ENCODE peak calls at places on chromosomes 11 and 22, in eight cellular contexts. U is MV-4-11; J is NCI-H1092; Z is ELF-1; Q is mucosa of descending colon; R is mammary epithelial cell; L is activated CD8-positive, alpha-beta memory T cell treated with anti-CD3 and anti-CD28 coated beads, Interleukin-2, amount 50 U/mL, for 48 hours; O is fibroblast of the aortic adventitia. M is an unnamed sample.

GRCh38 chr22:42330953-42331525 is 60.6 kb upstream of the TCF20 start:
- DNase-seq in U (no peak), J (peak), Z (peak), Q (peak), R (no peak), L (no peak), O (no peak), M (no peak)

GRCh38 chr11:57680552-57680874 is 12.6 kb downstream of the ZDHHC5 start:
- DNase-seq in U (peak), J (no peak), Z (no peak), Q (no peak), R (peak), L (no peak), O (no peak), M (no peak)

GRCh38 chr11:118911880-118912741 is 13.6 kb downstream of the BCL9L start:
- DNase-seq in U (peak), J (no peak), Z (peak), Q (peak), R (peak), L (peak), O (peak), M (no peak)

GRCh38 chr11:2099523-2100316 is 39.5 kb downstream of the IGF2 start:
- DNase-seq in U (no peak), J (peak), Z (no peak), Q (peak), R (peak), L (no peak), O (no peak), M (no peak)

GRCh38 chr22:35540600-35541253 is at the start of gene RASD2:
- DNase-seq in U (no peak), J (peak), Z (no peak), Q (peak), R (peak), L (peak), O (no peak), M (no peak)

GRCh38 chr11:132644511-132644910 is 887.8 kb downstream of the OPCML start:
- DNase-seq in U (no peak), J (no peak), Z (no peak), Q (no peak), R (no peak), L (no peak), O (no peak), M (no peak)

GRCh38 chr11:65496304-65497140 is 2.3 kb upstream of the MALAT1 start:
- DNase-seq in U (no peak), J (peak), Z (no peak), Q (peak), R (no peak), L (no peak), O (peak), M (no peak)

GRCh38 chr11:23520226-23520960 is 660.1 kb upstream of the CCDC179 start:
- DNase-seq in U (no peak), J (no peak), Z (no peak), Q (no peak), R (no peak), L (no peak), O (no peak), M (no peak)

GRCh38 chr11:12461516-12461915 is 84.1 kb downstream of the PARVA start:
- DNase-seq in U (no peak), J (no peak), Z (no peak), Q (no peak), R (peak), L (no peak), O (no peak), M (no peak)

GRCh38 chr22:25797891-25798290 is 55.9 kb downstream of the MYO18B start:
- DNase-seq in U (no peak), J (no peak), Z (no peak), Q (no peak), R (no peak), L (no peak), O (no peak), M (no peak)

GRCh38 chr11:126561327-126561893 is 205.9 kb downstream of the ST3GAL4 start:
- DNase-seq in U (peak), J (no peak), Z (peak), Q (no peak), R (peak), L (peak), O (peak), M (no peak)

GRCh38 chr22:38432264-38432663 is 22.7 kb downstream of the KCNJ4 start:
- DNase-seq in U (no peak), J (no peak), Z (no peak), Q (no peak), R (no peak), L (no peak), O (no peak), M (no peak)

GRCh38 chr22:17419348-17419747 is 50.1 kb downstream of the CECR2 start:
- DNase-seq in U (no peak), J (no peak), Z (no peak), Q (no peak), R (no peak), L (no peak), O (no peak), M (no peak)

GRCh38 chr11:381501-382072 is 12.3 kb downstream of the B4GALNT4 start:
- DNase-seq in U (no peak), J (no peak), Z (no peak), Q (no peak), R (no peak), L (no peak), O (no peak), M (no peak)

GRCh38 chr11:44066732-44067131 is 662 bp downstream of the ACCS start:
- DNase-seq in U (peak), J (no peak), Z (no peak), Q (peak), R (peak), L (no peak), O (peak), M (no peak)

GRCh38 chr11:47508595-47509555 is 44.1 kb downstream of the CELF1 start:
- DNase-seq in U (peak), J (no peak), Z (peak), Q (peak), R (no peak), L (no peak), O (no peak), M (no peak)

GRCh38 chr22:48779211-48779643 is 1048.4 kb downstream of the BRD1 start:
- DNase-seq in U (no peak), J (no peak), Z (no peak), Q (no peak), R (no peak), L (no peak), O (no peak), M (no peak)

GRCh38 chr11:125110506-125110905 is 920 bp downstream of the TMEM218 start:
- DNase-seq in U (no peak), J (no peak), Z (no peak), Q (no peak), R (no peak), L (no peak), O (no peak), M (no peak)

GRCh38 chr11:111913997-111914396 is 1.5 kb downstream of the HSPB2 start:
- DNase-seq in U (no peak), J (no peak), Z (no peak), Q (no peak), R (no peak), L (no peak), O (peak), M (no peak)

GRCh38 chr11:27697679-27698275 is 2.5 kb downstream of the BDNF start:
- DNase-seq in U (no peak), J (no peak), Z (no peak), Q (no peak), R (no peak), L (no peak), O (peak), M (no peak)

GRCh38 chr22:22111267-22111751 is 128.7 kb upstream of the TOP3B start:
- DNase-seq in U (no peak), J (no peak), Z (peak), Q (no peak), R (peak), L (peak), O (peak), M (no peak)

GRCh38 chr22:30020511-30020910 is 59.8 kb upstream of the HORMAD2 start:
- DNase-seq in U (no peak), J (no peak), Z (no peak), Q (no peak), R (no peak), L (no peak), O (no peak), M (no peak)

GRCh38 chr22:30238661-30239420 is 7.7 kb downstream of the LIF start:
- DNase-seq in U (no peak), J (no peak), Z (no peak), Q (peak), R (peak), L (no peak), O (peak), M (no peak)

GRCh38 chr11:20021771-20022362 is 138.4 kb downstream of the DBX1 start:
- DNase-seq in U (no peak), J (no peak), Z (peak), Q (no peak), R (no peak), L (no peak), O (no peak), M (no peak)

GRCh38 chr22:31345331-31346254 is 553 bp downstream of the PATZ1 start:
- DNase-seq in U (peak), J (peak), Z (peak), Q (peak), R (peak), L (peak), O (peak), M (peak)

GRCh38 chr11:115504279-115505158 is at the start of gene CADM1:
- DNase-seq in U (peak), J (peak), Z (peak), Q (peak), R (peak), L (peak), O (peak), M (no peak)

GRCh38 chr22:42553475-42554361 is at the start of gene SERHL2:
- DNase-seq in U (peak), J (peak), Z (peak), Q (peak), R (peak), L (peak), O (peak), M (peak)

GRCh38 chr11:122022646-122023045 is 93.4 kb downstream of the BLID start:
- DNase-seq in U (no peak), J (no peak), Z (no peak), Q (no peak), R (no peak), L (no peak), O (no peak), M (no peak)

GRCh38 chr11:92929168-92930053 is 40.0 kb upstream of the MTNR1B start:
- DNase-seq in U (no peak), J (no peak), Z (no peak), Q (no peak), R (peak), L (no peak), O (no peak), M (no peak)

GRCh38 chr11:9330387-9331384 is 16.3 kb upstream of the TMEM41B start:
- DNase-seq in U (peak), J (no peak), Z (no peak), Q (no peak), R (peak), L (no peak), O (peak), M (no peak)